ENCODE peak calls at places on chromosomes 12 and 14, in four cellular contexts. J is breast epithelium, A is endothelial cell of umbilical vein, U is spleen. I is an unnamed sample. For H3K4me1, the result is how much of the 10 kb centered on the place peaks cover.

GRCh38 chr12:116385486-116386217 is 108.2 kb upstream of the MED13L start:
- DNase-seq in J (no peak), A (no peak), U (no peak), I (no peak)

GRCh38 chr12:96814200-96814599 is 92.9 kb upstream of the NEDD1 start:
- DNase-seq in J (no peak), A (no peak), U (no peak), I (no peak)

GRCh38 chr14:73166399-73166798 is 30.1 kb downstream of the PSEN1 start:
- DNase-seq in J (no peak), A (no peak), U (no peak), I (no peak)

GRCh38 chr14:22333408-22334274 is 255.4 kb downstream of the DAD1 start:
- DNase-seq in J (no peak), A (peak), U (no peak), I (no peak)

GRCh38 chr12:123273166-123273565 is 1.5 kb upstream of the CDK2AP1 start:
- DNase-seq in J (no peak), A (no peak), U (no peak), I (no peak)

GRCh38 chr12:4849024-4849594 is 60.6 kb upstream of the KCNA1 start:
- DNase-seq in J (no peak), A (peak), U (no peak), I (no peak)

GRCh38 chr12:47591387-47591786 is 114.4 kb downstream of the RPAP3 start:
- DNase-seq in J (no peak), A (no peak), U (no peak), I (no peak)

GRCh38 chr12:87142346-87142745 is 886.2 kb upstream of the MGAT4C start:
- DNase-seq in J (no peak), A (no peak), U (no peak), I (no peak)

GRCh38 chr12:50222275-50222783 is 55.2 kb upstream of the CERS5 start:
- DNase-seq in J (peak), A (peak), U (no peak), I (peak)

GRCh38 chr14:81452766-81453165 is 52.6 kb upstream of the STON2 start:
- DNase-seq in J (no peak), A (no peak), U (no peak), I (no peak)

GRCh38 chr12:119372540-119372939 is 38.0 kb downstream of the CCDC60 start:
- DNase-seq in J (no peak), A (no peak), U (no peak), I (peak)

GRCh38 chr14:101604228-101604934 is 43.1 kb downstream of the DIO3 start:
- DNase-seq in J (peak), A (no peak), U (no peak), I (no peak)

GRCh38 chr12:128190614-128191013 is 76.4 kb upstream of the TMEM132C start:
- DNase-seq in J (no peak), A (no peak), U (no peak), I (no peak)

GRCh38 chr12:32264995-32265394 is 134.4 kb upstream of the FGD4 start:
- DNase-seq in J (no peak), A (peak), U (no peak), I (no peak)

GRCh38 chr12:3129301-3130052 is 52.3 kb downstream of the TSPAN9 start:
- DNase-seq in J (no peak), A (no peak), U (no peak), I (no peak)

GRCh38 chr12:42666671-42667243 is 77.2 kb upstream of the PRICKLE1 start:
- DNase-seq in J (no peak), A (no peak), U (no peak), I (no peak)

GRCh38 chr12:27931390-27931789 is 41.1 kb downstream of the PTHLH start:
- DNase-seq in J (no peak), A (no peak), U (no peak), I (no peak)

GRCh38 chr14:59679872-59680271 is 103.3 kb upstream of the CCDC175 start:
- DNase-seq in J (no peak), A (no peak), U (no peak), I (no peak)

GRCh38 chr12:823043-823698 is 70.8 kb downstream of the WNK1 start:
- DNase-seq in J (no peak), A (no peak), U (no peak), I (no peak)

GRCh38 chr12:2248087-2248900 is 195.5 kb downstream of the CACNA1C start:
- DNase-seq in J (no peak), A (no peak), U (no peak), I (no peak)

GRCh38 chr14:24958271-24958670 is 91.7 kb downstream of the STXBP6 start:
- DNase-seq in J (no peak), A (no peak), U (no peak), I (no peak)

GRCh38 chr12:104529130-104529874 is 72.6 kb downstream of the CHST11 start:
- DNase-seq in J (no peak), A (no peak), U (no peak), I (no peak)

GRCh38 chr12:45415393-45415817 is 199.5 kb downstream of the ANO6 start:
- DNase-seq in J (no peak), A (peak), U (no peak), I (peak)

GRCh38 chr12:58976146-58976545 is 55.8 kb upstream of the LRIG3 start:
- DNase-seq in J (no peak), A (no peak), U (no peak), I (no peak)

GRCh38 chr12:6605425-6606330 is 1.5 kb downstream of the CHD4 start:
- DNase-seq in J (peak), A (peak), U (no peak), I (peak)

GRCh38 chr12:109517619-109518018 is 40.2 kb downstream of the UBE3B start:
- DNase-seq in J (no peak), A (no peak), U (no peak), I (no peak)

GRCh38 chr12:12684375-12685106 is 11.4 kb downstream of the GPR19 start:
- DNase-seq in J (no peak), A (peak), U (no peak), I (no peak)

GRCh38 chr12:9999016-9999415 is at the start of gene CLEC1B:
- DNase-seq in J (no peak), A (no peak), U (no peak), I (no peak)

GRCh38 chr12:108967869-108968540 is 52.9 kb downstream of the SVOP start:
- DNase-seq in J (no peak), A (no peak), U (no peak), I (no peak)

GRCh38 chr12:113359939-113360748 is 1.8 kb downstream of the PLBD2 start:
- DNase-seq in J (no peak), A (no peak), U (no peak), I (no peak)

GRCh38 chr12:18079541-18080230 is 10.3 kb downstream of the RERGL start:
- DNase-seq in J (no peak), A (no peak), U (no peak), I (no peak)

GRCh38 chr14:75022655-75023054 is 19.9 kb downstream of the EIF2B2 start:
- DNase-seq in J (no peak), A (peak), U (no peak), I (peak)

GRCh38 chr12:72586456-72586855 is 314.3 kb downstream of the TRHDE start:
- DNase-seq in J (no peak), A (no peak), U (no peak), I (no peak)

GRCh38 chr14:21868442-21869046 is 194.9 kb upstream of the OR4E1 start:
- DNase-seq in J (no peak), A (peak), U (no peak), I (no peak)

GRCh38 chr12:124515981-124516380 is 51.4 kb downstream of the NCOR2 start:
- DNase-seq in J (no peak), A (no peak), U (no peak), I (peak)

GRCh38 chr12:124514996-124515932 is 52.1 kb downstream of the NCOR2 start:
- DNase-seq in J (no peak), A (no peak), U (no peak), I (no peak)

GRCh38 chr12:124518051-124518932 is 49.1 kb downstream of the NCOR2 start:
- DNase-seq in J (peak), A (peak), U (no peak), I (peak)

GRCh38 chr12:124517260-124518050 is 50.0 kb downstream of the NCOR2 start:
- DNase-seq in J (peak), A (peak), U (no peak), I (peak)

DNA sequence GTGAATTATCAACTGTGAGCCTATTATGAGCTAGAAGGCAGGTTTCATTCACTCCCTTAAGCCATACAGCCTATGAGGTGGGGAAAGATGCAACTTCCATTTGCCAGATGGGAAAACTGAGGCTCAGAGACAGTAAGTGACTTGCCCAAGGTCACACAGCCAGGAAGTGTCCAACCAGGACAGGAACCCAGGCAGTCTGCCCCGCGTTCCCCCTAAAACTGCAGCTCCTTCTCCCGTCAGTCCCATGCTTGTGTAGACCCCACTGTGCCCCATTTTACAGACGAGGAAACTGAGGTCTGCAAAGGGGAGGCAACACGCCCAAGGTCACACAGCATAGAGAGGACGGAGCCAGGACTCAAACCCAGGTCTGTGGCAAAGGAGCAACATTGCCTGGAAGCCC is 50.6 kb downstream of the NCOR2 start:
- DNase-seq in J (no peak), A (no peak), U (no peak), I (no peak)
- H3K4me1 ChIP-seq in J (under half), A (half or more), U (half or more), I (half or more)

DNA sequence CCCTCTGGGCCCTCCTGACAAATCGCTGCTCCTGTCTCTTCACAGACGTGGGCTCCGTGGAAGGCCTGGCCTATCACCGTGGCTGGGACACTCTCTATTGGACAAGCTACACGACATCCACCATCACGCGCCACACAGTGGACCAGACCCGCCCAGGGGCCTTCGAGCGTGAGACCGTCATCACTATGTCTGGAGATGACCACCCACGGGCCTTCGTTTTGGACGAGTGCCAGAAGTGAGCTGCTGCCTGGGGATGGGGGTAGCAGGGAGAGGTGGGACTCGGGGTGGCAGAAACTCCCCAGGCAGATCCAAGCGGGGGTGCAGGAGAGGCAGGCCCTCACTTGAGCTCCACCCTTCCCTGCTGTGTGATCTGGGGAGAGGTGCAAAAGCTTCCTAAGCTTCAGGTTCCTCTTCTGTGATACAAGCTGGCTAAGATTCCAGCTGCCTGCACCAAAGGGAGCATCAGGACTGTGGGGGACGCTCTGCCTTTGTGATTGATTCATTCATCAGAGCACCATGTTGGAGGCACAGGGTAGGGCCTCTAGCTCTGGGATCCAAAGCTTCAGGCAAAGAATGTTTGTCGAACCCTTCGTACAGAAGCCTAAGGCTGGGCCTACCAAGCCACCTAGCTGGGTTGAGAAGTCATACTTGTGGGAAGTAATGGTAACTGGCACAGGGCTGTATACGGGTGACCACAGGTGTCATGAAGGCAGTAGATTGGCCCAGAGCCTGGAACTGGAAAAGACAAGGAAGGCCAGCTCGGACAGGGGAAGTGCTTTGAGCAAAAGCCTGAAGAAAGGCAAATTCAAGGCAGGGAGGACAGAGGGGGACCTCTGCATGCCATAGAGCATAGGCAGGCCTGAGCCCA is 29.1 kb upstream of the NXPH4 start:
- DNase-seq in J (no peak), A (no peak), U (no peak), I (no peak)
- TF ChIP-seq POLR2A in J (no peak), A (no peak), U (no peak), I (no peak)

DNA sequence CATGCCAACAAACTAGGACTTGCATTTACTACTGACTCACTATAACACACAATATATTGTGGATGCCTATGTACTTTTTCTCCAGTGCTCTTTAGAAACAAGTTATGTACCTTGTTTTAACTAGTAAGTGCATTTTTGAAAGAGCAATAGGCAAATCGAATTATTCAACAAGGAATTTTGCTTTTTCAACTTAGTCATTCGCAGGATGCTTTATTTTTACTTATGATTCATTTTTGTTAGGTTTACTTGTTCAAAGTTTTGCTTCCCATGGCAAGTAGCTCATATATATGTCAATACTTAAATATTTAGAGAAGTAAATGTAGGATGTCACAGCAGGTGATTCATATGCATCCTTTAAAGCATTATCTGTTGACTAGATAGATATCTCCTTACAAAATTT is 149.8 kb downstream of the PELI2 start:
- DNase-seq in J (no peak), A (no peak), U (no peak), I (no peak)
- TF ChIP-seq POLR2AphosphoS5 in J (no peak), A (no peak), U (no peak), I (no peak)

DNA sequence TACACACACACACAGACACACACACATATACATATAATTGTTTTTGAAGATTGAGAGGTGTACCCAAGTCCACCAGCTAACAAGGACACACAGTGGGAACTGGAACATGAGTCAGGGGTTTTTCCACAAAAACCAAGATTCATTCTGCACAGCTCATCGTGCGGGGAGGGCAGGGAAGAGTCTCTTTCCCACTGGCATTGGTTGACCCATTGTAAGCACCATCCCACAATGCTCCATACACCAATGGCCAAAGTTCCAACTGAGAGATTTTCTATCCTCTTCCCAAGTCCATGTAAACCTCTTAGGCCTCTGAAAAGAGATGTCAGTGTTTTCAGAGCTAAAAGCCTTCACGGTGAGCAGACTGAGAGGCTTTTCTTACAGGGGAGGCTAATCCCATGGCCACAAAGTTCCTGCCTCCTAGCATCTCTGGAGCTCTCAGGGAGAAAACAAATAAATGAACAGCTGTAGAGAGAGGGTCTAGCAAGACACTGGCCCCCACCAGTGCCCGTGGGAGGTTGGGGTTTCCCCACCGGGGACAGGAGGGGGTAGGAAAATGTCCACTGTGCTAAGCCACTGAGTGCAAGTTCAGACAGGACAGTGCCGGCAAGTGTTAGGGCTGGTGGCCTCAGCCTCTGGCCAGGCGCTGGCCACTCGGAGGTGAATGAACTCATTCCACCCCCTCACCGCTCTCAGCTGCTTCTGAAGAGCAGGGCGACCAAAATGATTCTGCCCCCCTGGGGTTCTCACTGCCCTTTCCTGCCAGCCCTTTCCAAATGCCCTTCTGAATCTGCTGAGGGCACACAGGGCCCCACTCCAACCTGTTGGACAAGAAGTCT is 21.5 kb upstream of the TC2N start:
- DNase-seq in J (no peak), A (no peak), U (no peak), I (peak)
- H3K4me1 ChIP-seq in J (under half), A (under half), U (under half), I (under half)

I was measured in upper lobe of left lung.